ENCODE peak calls at places on chromosomes 16 and 17, in nine cellular contexts. One of them, this sample, is unnamed.

GRCh38 chr17:39197380-39198185 is at the start of gene CACNB1:
- DNase-seq in renal cortical epithelial cell: peak
- DNase-seq in skeletal muscle cell: peak
- DNase-seq in endothelial cell: peak
- DNase-seq in endothelial cell of umbilical vein: peak
- DNase-seq in NCI-H1930: peak
- DNase-seq in amniotic stem cell: peak
- DNase-seq in CD8-positive, alpha-beta T cell: no peak
- DNase-seq in HFF-Myc: no peak
- DNase-seq in this sample: no peak

GRCh38 chr17:68381076-68381900 is 76.0 kb downstream of the WIPI1 start:
- DNase-seq in renal cortical epithelial cell: peak
- DNase-seq in skeletal muscle cell: peak
- DNase-seq in endothelial cell: no peak
- DNase-seq in endothelial cell of umbilical vein: peak
- DNase-seq in NCI-H1930: no peak
- DNase-seq in amniotic stem cell: peak
- DNase-seq in CD8-positive, alpha-beta T cell: no peak
- DNase-seq in HFF-Myc: peak
- DNase-seq in this sample: peak

GRCh38 chr17:67615011-67615561 is 102.7 kb upstream of the NOL11 start:
- DNase-seq in renal cortical epithelial cell: no peak
- DNase-seq in skeletal muscle cell: no peak
- DNase-seq in endothelial cell: no peak
- DNase-seq in endothelial cell of umbilical vein: peak
- DNase-seq in NCI-H1930: no peak
- DNase-seq in amniotic stem cell: no peak
- DNase-seq in CD8-positive, alpha-beta T cell: no peak
- DNase-seq in HFF-Myc: no peak
- DNase-seq in this sample: no peak

GRCh38 chr17:72401883-72402726 is 281.3 kb downstream of the SOX9 start:
- DNase-seq in renal cortical epithelial cell: no peak
- DNase-seq in skeletal muscle cell: no peak
- DNase-seq in endothelial cell: no peak
- DNase-seq in endothelial cell of umbilical vein: no peak
- DNase-seq in NCI-H1930: no peak
- DNase-seq in amniotic stem cell: no peak
- DNase-seq in CD8-positive, alpha-beta T cell: no peak
- DNase-seq in HFF-Myc: no peak
- DNase-seq in this sample: no peak

GRCh38 chr16:25575363-25575762 is 116.4 kb upstream of the HS3ST4 start:
- DNase-seq in renal cortical epithelial cell: no peak
- DNase-seq in skeletal muscle cell: no peak
- DNase-seq in endothelial cell: no peak
- DNase-seq in endothelial cell of umbilical vein: no peak
- DNase-seq in NCI-H1930: no peak
- DNase-seq in amniotic stem cell: no peak
- DNase-seq in CD8-positive, alpha-beta T cell: no peak
- DNase-seq in HFF-Myc: no peak
- DNase-seq in this sample: no peak

GRCh38 chr17:62678214-62678919 is 50.9 kb downstream of the MRC2 start:
- DNase-seq in renal cortical epithelial cell: no peak
- DNase-seq in skeletal muscle cell: no peak
- DNase-seq in endothelial cell: no peak
- DNase-seq in endothelial cell of umbilical vein: no peak
- DNase-seq in NCI-H1930: no peak
- DNase-seq in amniotic stem cell: no peak
- DNase-seq in CD8-positive, alpha-beta T cell: no peak
- DNase-seq in HFF-Myc: no peak
- DNase-seq in this sample: no peak

GRCh38 chr17:4643676-4644075 is 2.2 kb upstream of the ALOX15 start:
- DNase-seq in renal cortical epithelial cell: no peak
- DNase-seq in skeletal muscle cell: no peak
- DNase-seq in endothelial cell: no peak
- DNase-seq in endothelial cell of umbilical vein: no peak
- DNase-seq in NCI-H1930: no peak
- DNase-seq in amniotic stem cell: no peak
- DNase-seq in CD8-positive, alpha-beta T cell: no peak
- DNase-seq in HFF-Myc: no peak
- DNase-seq in this sample: no peak

GRCh38 chr17:57675427-57675826 is 69.7 kb downstream of the CCDC182 start:
- DNase-seq in renal cortical epithelial cell: no peak
- DNase-seq in skeletal muscle cell: no peak
- DNase-seq in endothelial cell: no peak
- DNase-seq in endothelial cell of umbilical vein: no peak
- DNase-seq in NCI-H1930: no peak
- DNase-seq in amniotic stem cell: no peak
- DNase-seq in CD8-positive, alpha-beta T cell: no peak
- DNase-seq in HFF-Myc: no peak
- DNase-seq in this sample: no peak

GRCh38 chr16:29653436-29653835 is 9.6 kb upstream of the SPN start:
- DNase-seq in renal cortical epithelial cell: no peak
- DNase-seq in skeletal muscle cell: no peak
- DNase-seq in endothelial cell: no peak
- DNase-seq in endothelial cell of umbilical vein: no peak
- DNase-seq in NCI-H1930: no peak
- DNase-seq in amniotic stem cell: no peak
- DNase-seq in CD8-positive, alpha-beta T cell: no peak
- DNase-seq in HFF-Myc: no peak
- DNase-seq in this sample: no peak

GRCh38 chr17:14061666-14062560 is 7.4 kb upstream of the COX10 start:
- DNase-seq in renal cortical epithelial cell: peak
- DNase-seq in skeletal muscle cell: peak
- DNase-seq in endothelial cell: no peak
- DNase-seq in endothelial cell of umbilical vein: peak
- DNase-seq in NCI-H1930: no peak
- DNase-seq in amniotic stem cell: peak
- DNase-seq in CD8-positive, alpha-beta T cell: no peak
- DNase-seq in HFF-Myc: peak
- DNase-seq in this sample: peak

GRCh38 chr17:65170839-65171238 is 33.7 kb downstream of the RGS9 start:
- DNase-seq in renal cortical epithelial cell: peak
- DNase-seq in skeletal muscle cell: no peak
- DNase-seq in endothelial cell: no peak
- DNase-seq in endothelial cell of umbilical vein: peak
- DNase-seq in NCI-H1930: no peak
- DNase-seq in amniotic stem cell: no peak
- DNase-seq in CD8-positive, alpha-beta T cell: no peak
- DNase-seq in HFF-Myc: no peak
- DNase-seq in this sample: no peak

GRCh38 chr17:77613181-77613580 is 345.3 kb upstream of the TNRC6C start:
- DNase-seq in renal cortical epithelial cell: no peak
- DNase-seq in skeletal muscle cell: no peak
- DNase-seq in endothelial cell: no peak
- DNase-seq in endothelial cell of umbilical vein: no peak
- DNase-seq in NCI-H1930: no peak
- DNase-seq in amniotic stem cell: no peak
- DNase-seq in CD8-positive, alpha-beta T cell: no peak
- DNase-seq in HFF-Myc: no peak
- DNase-seq in this sample: no peak

GRCh38 chr17:17702821-17703607 is 21.8 kb downstream of the RAI1 start:
- DNase-seq in renal cortical epithelial cell: no peak
- DNase-seq in skeletal muscle cell: no peak
- DNase-seq in endothelial cell: peak
- DNase-seq in endothelial cell of umbilical vein: peak
- DNase-seq in NCI-H1930: no peak
- DNase-seq in amniotic stem cell: no peak
- DNase-seq in CD8-positive, alpha-beta T cell: no peak
- DNase-seq in HFF-Myc: no peak
- DNase-seq in this sample: no peak

GRCh38 chr17:44928950-44929720 is 13.8 kb upstream of the GFAP start:
- DNase-seq in renal cortical epithelial cell: no peak
- DNase-seq in skeletal muscle cell: no peak
- DNase-seq in endothelial cell: no peak
- DNase-seq in endothelial cell of umbilical vein: no peak
- DNase-seq in NCI-H1930: no peak
- DNase-seq in amniotic stem cell: no peak
- DNase-seq in CD8-positive, alpha-beta T cell: no peak
- DNase-seq in HFF-Myc: no peak
- DNase-seq in this sample: no peak

GRCh38 chr17:16417896-16418683 is 2.7 kb downstream of the TRPV2 start:
- DNase-seq in renal cortical epithelial cell: peak
- DNase-seq in skeletal muscle cell: no peak
- DNase-seq in endothelial cell: peak
- DNase-seq in endothelial cell of umbilical vein: no peak
- DNase-seq in NCI-H1930: no peak
- DNase-seq in amniotic stem cell: no peak
- DNase-seq in CD8-positive, alpha-beta T cell: no peak
- DNase-seq in HFF-Myc: no peak
- DNase-seq in this sample: no peak

GRCh38 chr17:76529643-76530488 is 7.6 kb downstream of the CYGB start:
- DNase-seq in renal cortical epithelial cell: peak
- DNase-seq in skeletal muscle cell: peak
- DNase-seq in endothelial cell: peak
- DNase-seq in endothelial cell of umbilical vein: peak
- DNase-seq in NCI-H1930: no peak
- DNase-seq in amniotic stem cell: no peak
- DNase-seq in CD8-positive, alpha-beta T cell: no peak
- DNase-seq in HFF-Myc: peak
- DNase-seq in this sample: no peak

GRCh38 chr16:86800914-86801313 is 222.6 kb downstream of the FOXL1 start:
- DNase-seq in renal cortical epithelial cell: no peak
- DNase-seq in skeletal muscle cell: no peak
- DNase-seq in endothelial cell: no peak
- DNase-seq in endothelial cell of umbilical vein: no peak
- DNase-seq in NCI-H1930: no peak
- DNase-seq in amniotic stem cell: no peak
- DNase-seq in CD8-positive, alpha-beta T cell: no peak
- DNase-seq in HFF-Myc: no peak
- DNase-seq in this sample: no peak

GRCh38 chr16:86865866-86866675 is 287.7 kb downstream of the FOXL1 start:
- DNase-seq in renal cortical epithelial cell: no peak
- DNase-seq in skeletal muscle cell: no peak
- DNase-seq in endothelial cell: no peak
- DNase-seq in endothelial cell of umbilical vein: peak
- DNase-seq in NCI-H1930: no peak
- DNase-seq in amniotic stem cell: no peak
- DNase-seq in CD8-positive, alpha-beta T cell: no peak
- DNase-seq in HFF-Myc: no peak
- DNase-seq in this sample: no peak

GRCh38 chr16:11431915-11432465 is 86.7 kb downstream of the RMI2 start:
- DNase-seq in renal cortical epithelial cell: no peak
- DNase-seq in skeletal muscle cell: no peak
- DNase-seq in endothelial cell: no peak
- DNase-seq in endothelial cell of umbilical vein: no peak
- DNase-seq in NCI-H1930: no peak
- DNase-seq in amniotic stem cell: no peak
- DNase-seq in CD8-positive, alpha-beta T cell: no peak
- DNase-seq in HFF-Myc: no peak
- DNase-seq in this sample: no peak

GRCh38 chr17:18118633-18118975 is 10.0 kb downstream of the MYO15A start:
- DNase-seq in renal cortical epithelial cell: no peak
- DNase-seq in skeletal muscle cell: no peak
- DNase-seq in endothelial cell: no peak
- DNase-seq in endothelial cell of umbilical vein: no peak
- DNase-seq in NCI-H1930: no peak
- DNase-seq in amniotic stem cell: no peak
- DNase-seq in CD8-positive, alpha-beta T cell: no peak
- DNase-seq in HFF-Myc: no peak
- DNase-seq in this sample: no peak

GRCh38 chr17:79812969-79813825 is 16.3 kb upstream of the CBX8 start:
- DNase-seq in renal cortical epithelial cell: no peak
- DNase-seq in skeletal muscle cell: no peak
- DNase-seq in endothelial cell: peak
- DNase-seq in endothelial cell of umbilical vein: no peak
- DNase-seq in NCI-H1930: peak
- DNase-seq in amniotic stem cell: no peak
- DNase-seq in CD8-positive, alpha-beta T cell: no peak
- DNase-seq in HFF-Myc: no peak
- DNase-seq in this sample: no peak

GRCh38 chr17:35094902-35095301 is 24.8 kb downstream of the RAD51D start:
- DNase-seq in renal cortical epithelial cell: peak
- DNase-seq in skeletal muscle cell: peak
- DNase-seq in endothelial cell: no peak
- DNase-seq in endothelial cell of umbilical vein: peak
- DNase-seq in NCI-H1930: no peak
- DNase-seq in amniotic stem cell: peak
- DNase-seq in CD8-positive, alpha-beta T cell: no peak
- DNase-seq in HFF-Myc: no peak
- DNase-seq in this sample: peak

GRCh38 chr16:5036228-5037156 is 2.8 kb upstream of the NAGPA start:
- DNase-seq in renal cortical epithelial cell: no peak
- DNase-seq in skeletal muscle cell: no peak
- DNase-seq in endothelial cell: no peak
- DNase-seq in endothelial cell of umbilical vein: no peak
- DNase-seq in NCI-H1930: no peak
- DNase-seq in amniotic stem cell: no peak
- DNase-seq in CD8-positive, alpha-beta T cell: no peak
- DNase-seq in HFF-Myc: no peak
- DNase-seq in this sample: no peak

GRCh38 chr16:73000020-73000906 is 47.7 kb downstream of the ZFHX3 start:
- DNase-seq in renal cortical epithelial cell: no peak
- DNase-seq in skeletal muscle cell: peak
- DNase-seq in endothelial cell: no peak
- DNase-seq in endothelial cell of umbilical vein: no peak
- DNase-seq in NCI-H1930: no peak
- DNase-seq in amniotic stem cell: no peak
- DNase-seq in CD8-positive, alpha-beta T cell: no peak
- DNase-seq in HFF-Myc: no peak
- DNase-seq in this sample: no peak

GRCh38 chr16:81495321-81496234 is 51.0 kb downstream of the CMIP start:
- DNase-seq in renal cortical epithelial cell: no peak
- DNase-seq in skeletal muscle cell: no peak
- DNase-seq in endothelial cell: no peak
- DNase-seq in endothelial cell of umbilical vein: peak
- DNase-seq in NCI-H1930: no peak
- DNase-seq in amniotic stem cell: no peak
- DNase-seq in CD8-positive, alpha-beta T cell: no peak
- DNase-seq in HFF-Myc: no peak
- DNase-seq in this sample: no peak

GRCh38 chr16:16137110-16137509 is 86.2 kb downstream of the ABCC6 start:
- DNase-seq in renal cortical epithelial cell: no peak
- DNase-seq in skeletal muscle cell: no peak
- DNase-seq in endothelial cell: no peak
- DNase-seq in endothelial cell of umbilical vein: no peak
- DNase-seq in NCI-H1930: no peak
- DNase-seq in amniotic stem cell: no peak
- DNase-seq in CD8-positive, alpha-beta T cell: no peak
- DNase-seq in HFF-Myc: no peak
- DNase-seq in this sample: no peak

GRCh38 chr17:29722411-29723198 is 99.9 kb upstream of the CORO6 start:
- DNase-seq in renal cortical epithelial cell: peak
- DNase-seq in skeletal muscle cell: peak
- DNase-seq in endothelial cell: no peak
- DNase-seq in endothelial cell of umbilical vein: peak
- DNase-seq in NCI-H1930: no peak
- DNase-seq in amniotic stem cell: no peak
- DNase-seq in CD8-positive, alpha-beta T cell: peak
- DNase-seq in HFF-Myc: peak
- DNase-seq in this sample: no peak

This sample was measured in non-pigmented ciliary epithelial cell.